ENCODE peak calls at places on chromosomes 6 and 20, in five cellular contexts. J is astrocyte, X is IMR-90, C is PC-3, U is kidney. I is an unnamed sample.
A peak's percentile ranks its signal among the peaks of the same experiment; 100 is the strongest.

GRCh38 chr6:40328988-40329545 is 258.1 kb downstream of the LRFN2 start:
- DNase-seq in J (no peak), X (no peak), C (no peak), U (no peak), I (no peak)

GRCh38 chr6:148559848-148560433 is 186.9 kb upstream of the UST start:
- DNase-seq in J (peak; percentile 20), X (peak; percentile 67), C (peak; percentile 61), U (peak; percentile 91), I (peak; percentile 59)

GRCh38 chr6:71545905-71546304 is 257.3 kb downstream of the OGFRL1 start:
- DNase-seq in J (no peak), X (no peak), C (no peak), U (no peak), I (no peak)

GRCh38 chr6:11264100-11264499 is 31.6 kb upstream of the NEDD9 start:
- DNase-seq in J (no peak), X (no peak), C (no peak), U (no peak), I (no peak)

GRCh38 chr20:38840053-38840893 is 34.8 kb downstream of the PPP1R16B start:
- DNase-seq in J (peak; percentile 2), X (no peak), C (no peak), U (peak; percentile 53), I (no peak)

GRCh38 chr6:159701413-159701999 is 8.5 kb upstream of the SOD2 start:
- DNase-seq in J (peak; percentile 91), X (peak; percentile 97), C (peak; percentile 77), U (no peak), I (no peak)

GRCh38 chr20:3706774-3707507 is 5.5 kb downstream of the SIGLEC1 start:
- DNase-seq in J (no peak), X (peak; percentile 12), C (peak; percentile 46), U (peak; percentile 61), I (no peak)

GRCh38 chr6:15489563-15489962 is 173.3 kb downstream of the DTNBP1 start:
- DNase-seq in J (no peak), X (no peak), C (no peak), U (no peak), I (no peak)

GRCh38 chr6:12423852-12424251 is 133.7 kb downstream of the EDN1 start:
- DNase-seq in J (no peak), X (no peak), C (no peak), U (no peak), I (no peak)

GRCh38 chr6:115058414-115059211 is 715.8 kb upstream of the HS3ST5 start:
- DNase-seq in J (no peak), X (no peak), C (no peak), U (no peak), I (no peak)

GRCh38 chr6:128725271-128726233 is 157.4 kb upstream of the LAMA2 start:
- DNase-seq in J (peak; percentile 37), X (peak; percentile 38), C (peak; percentile 55), U (no peak), I (peak; percentile 15)

GRCh38 chr6:75124983-75125382 is 80.9 kb downstream of the COL12A1 start:
- DNase-seq in J (no peak), X (peak; percentile 49), C (no peak), U (no peak), I (no peak)

GRCh38 chr6:35089935-35090505 is 51.1 kb downstream of the TCP11 start:
- DNase-seq in J (peak; percentile 92), X (peak; percentile 83), C (no peak), U (no peak), I (peak; percentile 54)

GRCh38 chr6:69953491-69953890 is 87.1 kb downstream of the COL19A1 start:
- DNase-seq in J (no peak), X (no peak), C (no peak), U (no peak), I (no peak)

GRCh38 chr20:12243327-12243726 is 325.6 kb downstream of the BTBD3 start:
- DNase-seq in J (no peak), X (no peak), C (no peak), U (no peak), I (no peak)

GRCh38 chr6:122747573-122747972 is 31.9 kb upstream of the FABP7 start:
- DNase-seq in J (no peak), X (no peak), C (no peak), U (no peak), I (no peak)

GRCh38 chr6:138441965-138442364 is 37.9 kb downstream of the HEBP2 start:
- DNase-seq in J (no peak), X (no peak), C (no peak), U (no peak), I (no peak)
- H3K4me3 ChIP-seq in J (no peak overlapping the region), X (no peak overlapping the region), C (no peak overlapping the region), U (no peak overlapping the region), I (no peak overlapping the region)

DNA sequence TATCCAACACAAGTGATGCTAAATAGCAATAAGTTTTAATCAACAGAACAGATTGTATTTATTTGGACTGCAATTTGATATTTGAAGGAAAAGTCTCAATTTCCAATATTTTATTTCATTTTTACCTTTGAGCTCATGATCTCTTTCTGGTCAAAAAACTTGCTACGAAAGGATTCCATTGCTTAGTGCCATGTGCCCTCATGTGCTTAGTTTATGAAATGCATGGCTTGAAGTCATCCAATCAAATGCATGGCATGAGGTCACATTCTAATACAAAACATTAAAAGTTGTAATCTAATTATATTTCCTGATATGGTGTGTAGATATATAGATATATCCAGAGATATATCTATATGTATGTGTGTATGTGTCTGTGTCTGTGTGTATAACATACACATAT is 321.2 kb upstream of the ADGRB3 start:
- DNase-seq in J (peak; percentile 2), X (no peak), C (peak; percentile 22), U (no peak), I (no peak)
- TF ChIP-seq CTCF in J (peak; percentile 45), X (no peak), C (peak; percentile 60), U (no peak), I (peak; percentile 7)

GRCh38 chr20:43452404-43453126 is 5.1 kb upstream of the SRSF6 start:
- DNase-seq in J (no peak), X (no peak), C (no peak), U (no peak), I (no peak)
- H3K9ac ChIP-seq in J (no peak overlapping the region), X (no peak overlapping the region), C (no peak overlapping the region), U (no peak overlapping the region), I (no peak overlapping the region)

GRCh38 chr20:64047046-64047389 is 2.4 kb downstream of the SOX18 start:
- DNase-seq in J (no peak), X (no peak), C (no peak), U (no peak), I (no peak)
- H3K4me3 ChIP-seq in J (no peak overlapping the region), X (no peak overlapping the region), C (no peak overlapping the region), U (peak overlapping the region; percentile 48), I (no peak overlapping the region)

GRCh38 chr6:912871-913663 is 220.1 kb upstream of the EXOC2 start:
- DNase-seq in J (no peak), X (peak; percentile 47), C (peak; percentile 44), U (no peak), I (no peak)
- TF ChIP-seq CTCF in J (peak; percentile 18), X (peak; percentile 69), C (peak; percentile 44), U (peak; percentile 71), I (peak; percentile 35)

GRCh38 chr20:31949877-31950646 is 1.8 kb downstream of the PDRG1 start:
- DNase-seq in J (no peak), X (no peak), C (no peak), U (no peak), I (no peak)
- H3K9ac ChIP-seq in J (peak overlapping the region; percentile 99), X (peak overlapping the region; percentile 6), C (peak overlapping the region; percentile 95), U (no peak overlapping the region), I (peak overlapping the region; percentile 80)

DNA sequence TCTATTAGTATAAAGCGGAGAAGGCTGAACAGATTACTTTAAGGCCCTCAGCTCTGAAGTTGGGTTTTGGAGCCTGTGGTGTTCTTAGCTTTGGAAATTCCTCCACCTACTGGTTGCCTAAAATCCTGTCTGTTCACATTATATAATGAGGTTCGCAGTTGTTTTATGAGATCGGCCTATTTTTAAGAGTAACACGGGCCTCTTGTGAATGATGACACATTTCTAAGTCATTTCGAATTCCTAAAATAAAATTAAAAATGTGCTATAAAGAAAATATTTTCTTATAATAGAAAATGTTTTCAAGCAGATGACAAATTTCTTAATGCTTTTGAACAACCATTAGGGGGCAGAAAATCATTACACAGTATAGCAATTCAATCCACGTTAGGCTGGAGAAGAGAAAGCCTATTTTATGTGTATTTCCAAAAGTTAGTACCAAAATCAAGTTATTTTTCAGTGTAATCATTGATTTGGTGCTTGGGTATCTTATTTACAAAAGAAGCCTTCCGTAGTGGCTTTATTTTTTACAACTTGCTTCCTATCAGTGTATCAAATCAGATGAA is 15.8 kb upstream of the FAM8A1 start:
- DNase-seq in J (peak; percentile 64), X (peak; percentile 86), C (peak; percentile 75), U (no peak), I (no peak)
- H3K4me3 ChIP-seq in J (no peak overlapping the region), X (no peak overlapping the region), C (peak overlapping the region; percentile 15), U (peak overlapping the region; percentile 19), I (no peak overlapping the region)

I was measured in DND-41.